ENCODE peak calls at places on chromosome 5, in nine cellular contexts. C is CD8-positive, alpha-beta memory T cell; D is fibroblast of lung; H is HCT116; U is GM23338; W is sigmoid colon; Z is heart left ventricle; T is PC-3; E is K562. S is an unnamed sample. For H3K4me1, the result is how much of the 10 kb centered on the place peaks cover.

GRCh38 chr5:10635257-10635860 is 71.5 kb downstream of the ANKRD33B start:
- DNase-seq in C (peak), D (peak), H (peak), U (no peak), W (no peak), Z (no peak), T (peak), E (no peak), S (no peak)

GRCh38 chr5:78577992-78578391 is 70.6 kb downstream of the LHFPL2 start:
- DNase-seq in C (no peak), D (no peak), H (no peak), U (no peak), W (no peak), Z (no peak), T (no peak), E (no peak), S (no peak)

GRCh38 chr5:79720096-79720495 is 30.5 kb downstream of the CMYA5 start:
- DNase-seq in C (no peak), D (no peak), H (no peak), U (no peak), W (no peak), Z (no peak), T (no peak), E (no peak), S (no peak)

GRCh38 chr5:44236040-44236439 is 153.2 kb downstream of the FGF10 start:
- DNase-seq in C (no peak), D (no peak), H (no peak), U (no peak), W (no peak), Z (no peak), T (no peak), E (no peak), S (no peak)

GRCh38 chr5:128121679-128122078 is 38.1 kb downstream of the SLC12A2 start:
- DNase-seq in C (no peak), D (no peak), H (peak), U (no peak), W (no peak), Z (no peak), T (peak), E (no peak), S (no peak)

GRCh38 chr5:163445345-163445744 is 8.0 kb downstream of the CCNG1 start:
- DNase-seq in C (no peak), D (no peak), H (no peak), U (no peak), W (no peak), Z (no peak), T (no peak), E (no peak), S (no peak)

GRCh38 chr5:62208218-62208852 is 97.7 kb upstream of the KIF2A start:
- DNase-seq in C (no peak), D (no peak), H (no peak), U (no peak), W (no peak), Z (no peak), T (no peak), E (no peak), S (no peak)

GRCh38 chr5:68196876-68197275 is 18.7 kb upstream of the PIK3R1 start:
- DNase-seq in C (no peak), D (no peak), H (no peak), U (no peak), W (peak), Z (peak), T (no peak), E (no peak), S (no peak)

GRCh38 chr5:135344351-135344750 is 54.7 kb downstream of the MACROH2A1 start:
- DNase-seq in C (no peak), D (no peak), H (no peak), U (no peak), W (no peak), Z (no peak), T (no peak), E (no peak), S (no peak)

GRCh38 chr5:87151547-87151946 is 116.1 kb upstream of the RASA1 start:
- DNase-seq in C (no peak), D (peak), H (no peak), U (no peak), W (no peak), Z (no peak), T (peak), E (no peak), S (no peak)

DNA sequence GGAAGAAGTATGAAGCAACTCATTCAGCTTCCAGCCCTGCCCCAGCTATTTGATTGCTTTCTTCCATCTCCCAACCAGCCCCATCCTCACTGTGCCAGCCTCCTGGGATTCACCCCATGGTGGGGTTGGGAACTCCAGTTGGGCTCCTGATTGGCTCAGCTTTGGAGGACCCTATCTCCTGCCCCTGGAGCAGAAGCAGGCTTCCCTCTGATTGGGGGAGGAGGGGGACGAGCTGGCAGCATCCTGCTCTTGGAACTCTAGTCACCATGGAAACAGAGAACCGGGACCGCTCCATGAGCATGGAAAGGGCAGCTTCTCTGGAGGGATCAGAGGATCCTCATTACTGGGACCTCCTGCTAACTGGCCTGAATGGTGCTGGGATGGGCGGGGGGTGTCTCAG is 2.6 kb downstream of the SLC6A7 start:
- DNase-seq in C (no peak), D (no peak), H (no peak), U (no peak), W (no peak), Z (no peak), T (no peak), E (no peak), S (no peak)
- H3K4me1 ChIP-seq in C (under half), D (under half), H (under half), U (under half), W (under half), Z (under half), T (under half), E (under half), S (under half)

DNA sequence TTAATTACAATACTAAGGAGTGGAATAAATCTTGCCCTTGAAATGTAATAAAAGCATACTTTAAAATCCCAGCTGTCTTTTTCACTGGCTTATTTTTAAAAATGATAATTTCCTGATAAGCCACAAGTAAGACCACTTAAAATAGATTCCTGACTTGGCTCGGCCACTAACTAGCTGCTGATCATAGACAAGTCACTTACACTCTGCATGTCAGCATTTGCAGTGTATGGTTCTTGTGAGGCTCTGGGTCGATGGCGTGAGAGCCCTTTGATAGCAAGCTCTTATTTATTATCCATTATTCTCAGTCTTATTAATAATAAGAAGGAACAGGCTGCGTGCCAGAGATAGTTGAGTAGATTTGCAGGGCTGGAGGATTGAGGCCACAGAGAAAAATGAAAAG is 110.7 kb upstream of the IL12B start:
- DNase-seq in C (no peak), D (no peak), H (no peak), U (no peak), W (no peak), Z (no peak), T (no peak), E (no peak), S (no peak)
- H3K27ac ChIP-seq in C (no peak), D (no peak), H (no peak), U (no peak), W (no peak), Z (peak), T (no peak), E (no peak), S (no peak)

GRCh38 chr5:132428147-132428482 is 58.6 kb downstream of the SLC22A5 start:
- DNase-seq in C (no peak), D (no peak), H (no peak), U (no peak), W (no peak), Z (no peak), T (no peak), E (no peak), S (no peak)

GRCh38 chr5:132427285-132428146 is 58.0 kb downstream of the SLC22A5 start:
- DNase-seq in C (peak), D (no peak), H (no peak), U (no peak), W (no peak), Z (peak), T (peak), E (no peak), S (no peak)

GRCh38 chr5:132425975-132426524 is 56.5 kb downstream of the SLC22A5 start:
- DNase-seq in C (no peak), D (no peak), H (no peak), U (no peak), W (no peak), Z (no peak), T (no peak), E (no peak), S (no peak)

GRCh38 chr5:132425009-132425937 is 55.8 kb downstream of the SLC22A5 start:
- DNase-seq in C (peak), D (peak), H (no peak), U (no peak), W (peak), Z (no peak), T (peak), E (peak), S (no peak)

DNA sequence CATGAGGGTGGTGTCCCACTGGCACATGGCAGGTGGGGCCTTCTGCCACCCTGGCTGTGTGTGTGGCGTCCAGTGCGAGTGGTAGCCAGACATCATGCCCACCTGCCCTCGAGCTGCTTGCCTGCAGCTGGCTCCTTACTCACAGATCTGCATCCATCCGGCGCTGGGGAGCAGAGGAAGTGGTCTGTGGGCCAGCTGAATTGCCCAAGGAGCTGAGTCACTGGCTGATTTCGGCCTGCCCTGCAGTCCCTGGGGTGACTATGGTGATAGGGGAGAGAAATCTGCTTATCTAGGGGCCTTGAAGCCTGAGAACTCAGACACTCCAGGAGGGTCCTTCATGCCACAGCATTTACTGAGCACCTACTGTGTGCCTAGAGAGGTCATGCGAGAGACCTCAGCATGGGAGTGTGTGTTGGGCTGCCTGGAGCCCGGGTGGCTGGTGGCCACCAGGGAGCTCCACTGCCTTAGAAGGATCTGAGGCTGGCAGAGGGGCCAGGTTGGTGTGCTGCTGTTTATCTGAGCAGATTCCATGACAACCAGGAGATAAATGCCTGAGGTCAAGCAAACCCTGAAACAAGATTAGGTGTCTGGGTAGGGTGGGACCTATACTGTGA is 57.1 kb downstream of the SLC22A5 start:
- DNase-seq in C (peak), D (peak), H (no peak), U (peak), W (peak), Z (peak), T (peak), E (peak), S (peak)
- H3K4me1 ChIP-seq in C (half or more), D (half or more), H (half or more), U (under half), W (half or more), Z (half or more), T (half or more), E (half or more), S (half or more)

DNA sequence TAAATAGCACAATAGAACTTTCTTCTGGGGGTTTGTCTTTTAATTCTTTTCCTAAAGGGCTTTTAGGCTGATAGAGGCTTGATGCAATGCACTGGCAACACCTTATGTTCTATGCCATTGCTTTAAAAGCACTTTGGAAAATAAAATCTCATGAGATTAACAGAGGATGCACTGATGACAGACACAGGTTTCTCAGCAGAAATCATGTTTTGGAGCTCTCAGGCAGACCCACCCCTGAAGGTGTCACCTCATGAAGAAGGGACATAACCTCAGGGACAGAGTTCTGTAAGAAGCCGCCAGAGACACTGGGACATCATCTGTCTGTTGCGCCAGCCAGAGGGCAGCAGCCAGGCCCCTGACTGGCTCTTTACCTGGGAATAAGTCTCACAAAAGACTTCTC is 27.7 kb downstream of the SLC22A5 start:
- DNase-seq in C (no peak), D (no peak), H (no peak), U (no peak), W (no peak), Z (no peak), T (no peak), E (no peak), S (no peak)
- H3K27ac ChIP-seq in C (no peak), D (no peak), H (no peak), U (no peak), W (no peak), Z (no peak), T (no peak), E (no peak), S (no peak)

GRCh38 chr5:125501396-125501795 is 755.0 kb upstream of the ZNF608 start:
- DNase-seq in C (no peak), D (no peak), H (no peak), U (no peak), W (no peak), Z (no peak), T (no peak), E (no peak), S (no peak)
- H3K4me1 ChIP-seq in C (under half), D (under half), H (under half), U (under half), W (under half), Z (under half), T (under half), E (under half), S (under half)

DNA sequence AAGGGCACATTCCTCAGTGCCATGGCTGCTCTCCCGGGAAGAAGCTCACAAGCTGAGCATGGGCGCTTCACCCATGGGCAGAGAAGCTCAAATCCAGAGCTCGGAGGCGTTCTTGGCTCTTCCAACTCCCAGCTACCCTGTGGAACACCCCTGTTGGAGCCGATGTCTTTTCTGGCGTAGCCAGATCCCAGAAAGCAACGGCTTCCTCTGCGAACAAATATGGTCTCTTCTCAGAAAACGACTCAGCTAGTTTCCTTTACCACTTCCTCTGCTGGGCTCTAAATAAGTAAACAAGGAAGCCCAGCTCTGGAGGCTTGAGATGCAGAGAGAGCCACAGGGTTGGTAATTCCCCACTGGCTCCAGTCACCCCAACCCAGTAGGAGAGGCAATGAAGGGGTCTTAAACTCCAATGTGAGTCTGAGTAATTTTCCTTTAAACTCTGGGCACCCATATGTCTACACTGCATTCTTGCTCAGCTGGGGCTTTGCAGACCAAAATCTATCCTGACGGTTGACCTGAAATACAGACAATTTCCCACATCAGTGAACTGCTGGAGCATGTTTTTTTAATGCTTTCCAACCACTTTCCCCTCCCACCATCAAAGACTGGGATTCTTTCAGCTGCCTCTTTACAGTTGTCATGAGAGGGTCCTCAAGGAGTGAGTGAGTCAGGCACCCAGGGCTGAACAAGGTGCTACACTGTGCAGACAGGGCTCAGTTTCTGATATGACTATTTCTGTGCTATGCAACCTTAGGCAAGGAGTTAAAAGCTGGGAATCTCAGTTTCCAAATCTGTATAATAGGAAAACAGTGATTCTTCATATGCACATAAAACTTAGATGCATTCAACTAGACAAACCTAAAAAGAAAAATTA is at the start of gene LCP2:
- DNase-seq in C (peak), D (no peak), H (no peak), U (no peak), W (peak), Z (no peak), T (no peak), E (no peak), S (no peak)
- H3K27ac ChIP-seq in C (peak), D (no peak), H (no peak), U (no peak), W (peak), Z (peak), T (no peak), E (peak), S (no peak)

GRCh38 chr5:150505816-150506215 is 2.1 kb upstream of the NDST1 start:
- DNase-seq in C (no peak), D (no peak), H (no peak), U (no peak), W (no peak), Z (no peak), T (no peak), E (no peak), S (no peak)
- H3K4me1 ChIP-seq in C (under half), D (under half), H (under half), U (under half), W (half or more), Z (half or more), T (under half), E (under half), S (half or more)

GRCh38 chr5:139691275-139691629 is 43.1 kb downstream of the CXXC5 start:
- DNase-seq in C (no peak), D (no peak), H (no peak), U (no peak), W (no peak), Z (no peak), T (no peak), E (no peak), S (no peak)

GRCh38 chr5:139690385-139691274 is 42.5 kb downstream of the CXXC5 start:
- DNase-seq in C (no peak), D (peak), H (no peak), U (peak), W (no peak), Z (peak), T (no peak), E (peak), S (no peak)

GRCh38 chr5:139688088-139688702 is 40.0 kb downstream of the CXXC5 start:
- DNase-seq in C (no peak), D (no peak), H (no peak), U (no peak), W (no peak), Z (no peak), T (no peak), E (no peak), S (no peak)

GRCh38 chr5:139688712-139689413 is 40.7 kb downstream of the CXXC5 start:
- DNase-seq in C (no peak), D (no peak), H (no peak), U (peak), W (no peak), Z (no peak), T (no peak), E (no peak), S (no peak)

GRCh38 chr5:139689631-139690384 is 41.7 kb downstream of the CXXC5 start:
- DNase-seq in C (peak), D (peak), H (no peak), U (peak), W (no peak), Z (no peak), T (peak), E (peak), S (no peak)
- H3K27ac ChIP-seq in C (no peak), D (no peak), H (peak), U (no peak), W (no peak), Z (peak), T (no peak), E (peak), S (no peak)

GRCh38 chr5:24142346-24142745 is 502.4 kb downstream of the CDH10 start:
- DNase-seq in C (no peak), D (no peak), H (no peak), U (no peak), W (no peak), Z (no peak), T (no peak), E (no peak), S (no peak)
- H3K4me1 ChIP-seq in C (under half), D (under half), H (under half), U (under half), W (under half), Z (under half), T (under half), E (under half), S (under half)

S was measured in RWPE2.